ENCODE peak calls at places on chromosomes 2 and 18, in nine cellular contexts. J, V, G, M, F, X, P, K and A are unnamed samples.

GRCh38 chr18:77250926-77251729 is 1.5 kb downstream of the GALR1 start:
- DNase-seq in J (no peak), V (no peak), G (no peak), M (no peak), F (peak), X (no peak), P (no peak), K (no peak), A (no peak)

GRCh38 chr2:83613178-83613577 is 845.9 kb downstream of the SUCLG1 start:
- DNase-seq in J (no peak), V (no peak), G (no peak), M (no peak), F (no peak), X (no peak), P (no peak), K (no peak), A (no peak)

GRCh38 chr2:159942149-159942548 is 120.3 kb downstream of the PLA2R1 start:
- DNase-seq in J (no peak), V (no peak), G (no peak), M (no peak), F (no peak), X (no peak), P (no peak), K (no peak), A (no peak)

GRCh38 chr18:44830551-44830950 is 149.9 kb downstream of the SETBP1 start:
- DNase-seq in J (no peak), V (no peak), G (no peak), M (no peak), F (no peak), X (no peak), P (peak), K (no peak), A (no peak)

GRCh38 chr2:177908182-177908581 is 164.4 kb downstream of the PDE11A start:
- DNase-seq in J (no peak), V (no peak), G (no peak), M (no peak), F (peak), X (no peak), P (no peak), K (no peak), A (no peak)

GRCh38 chr2:190205643-190206042 is 114.0 kb downstream of the HIBCH start:
- DNase-seq in J (no peak), V (no peak), G (no peak), M (no peak), F (no peak), X (no peak), P (no peak), K (no peak), A (no peak)

GRCh38 chr2:218075975-218076811 is 7.1 kb downstream of the RUFY4 start:
- DNase-seq in J (no peak), V (no peak), G (no peak), M (no peak), F (peak), X (no peak), P (no peak), K (no peak), A (peak)

GRCh38 chr2:109456776-109457175 is 157.0 kb downstream of the SEPTIN10 start:
- DNase-seq in J (no peak), V (no peak), G (peak), M (no peak), F (no peak), X (no peak), P (no peak), K (no peak), A (no peak)

GRCh38 chr2:15561574-15562344 is 625 bp upstream of the NBAS start:
- DNase-seq in J (no peak), V (peak), G (no peak), M (no peak), F (no peak), X (no peak), P (no peak), K (no peak), A (no peak)

GRCh38 chr2:75464348-75464946 is 96.3 kb downstream of the EVA1A start:
- DNase-seq in J (no peak), V (no peak), G (no peak), M (no peak), F (peak), X (no peak), P (peak), K (peak), A (no peak)

GRCh38 chr18:23377669-23378469 is 75.2 kb upstream of the RIOK3 start:
- DNase-seq in J (peak), V (no peak), G (no peak), M (no peak), F (no peak), X (no peak), P (peak), K (no peak), A (no peak)

GRCh38 chr2:100997509-100998234 is 4.4 kb upstream of the RPL31 start:
- DNase-seq in J (no peak), V (no peak), G (no peak), M (no peak), F (no peak), X (no peak), P (no peak), K (no peak), A (no peak)

GRCh38 chr18:9708882-9709877 is 1.1 kb downstream of the RAB31 start:
- DNase-seq in J (no peak), V (no peak), G (peak), M (no peak), F (peak), X (peak), P (peak), K (no peak), A (no peak)

GRCh38 chr18:77099501-77100370 is 32.8 kb downstream of the MBP start:
- DNase-seq in J (no peak), V (no peak), G (no peak), M (no peak), F (peak), X (no peak), P (no peak), K (no peak), A (no peak)

GRCh38 chr2:157784169-157784822 is 91.8 kb downstream of the ACVR1 start:
- DNase-seq in J (no peak), V (peak), G (no peak), M (no peak), F (peak), X (peak), P (peak), K (no peak), A (peak)

GRCh38 chr2:172246649-172247048 is 143.9 kb upstream of the DLX2 start:
- DNase-seq in J (no peak), V (no peak), G (no peak), M (no peak), F (peak), X (no peak), P (no peak), K (no peak), A (no peak)

GRCh38 chr2:129923265-129924141 is 56.0 kb upstream of the RAB6C start:
- DNase-seq in J (no peak), V (no peak), G (no peak), M (no peak), F (peak), X (no peak), P (peak), K (peak), A (peak)

GRCh38 chr2:99636432-99637034 is 146.7 kb upstream of the REV1 start:
- DNase-seq in J (no peak), V (no peak), G (peak), M (no peak), F (no peak), X (peak), P (no peak), K (no peak), A (peak)

GRCh38 chr18:51149605-51150429 is 47.7 kb downstream of the MEX3C start:
- DNase-seq in J (no peak), V (no peak), G (no peak), M (no peak), F (no peak), X (no peak), P (no peak), K (no peak), A (no peak)

GRCh38 chr2:237333748-237334147 is 80.2 kb downstream of the COL6A3 start:
- DNase-seq in J (no peak), V (no peak), G (no peak), M (no peak), F (no peak), X (no peak), P (no peak), K (no peak), A (no peak)

GRCh38 chr18:12786669-12787068 is 83.8 kb downstream of the PSMG2 start:
- DNase-seq in J (no peak), V (no peak), G (no peak), M (no peak), F (no peak), X (no peak), P (no peak), K (no peak), A (no peak)

GRCh38 chr2:238207006-238207405 is 3.5 kb upstream of the ILKAP start:
- DNase-seq in J (no peak), V (no peak), G (no peak), M (no peak), F (no peak), X (no peak), P (no peak), K (no peak), A (no peak)

GRCh38 chr18:56085561-56085960 is 497.6 kb upstream of the TCF4 start:
- DNase-seq in J (no peak), V (no peak), G (no peak), M (no peak), F (no peak), X (no peak), P (no peak), K (no peak), A (no peak)

GRCh38 chr2:223526106-223526505 is 76.1 kb downstream of the SCG2 start:
- DNase-seq in J (no peak), V (no peak), G (no peak), M (no peak), F (no peak), X (no peak), P (no peak), K (no peak), A (no peak)

GRCh38 chr2:169659314-169659713 is 34.9 kb downstream of the CFAP210 start:
- DNase-seq in J (no peak), V (no peak), G (no peak), M (no peak), F (no peak), X (no peak), P (no peak), K (no peak), A (no peak)

GRCh38 chr2:237500681-237501424 is 13.8 kb downstream of the MLPH start:
- DNase-seq in J (no peak), V (no peak), G (no peak), M (no peak), F (no peak), X (no peak), P (peak), K (no peak), A (no peak)

GRCh38 chr2:24930768-24931167 is 10.7 kb upstream of the ADCY3 start:
- DNase-seq in J (peak), V (no peak), G (peak), M (no peak), F (peak), X (no peak), P (no peak), K (peak), A (peak)